ENCODE peak calls at places on chromosomes 1 and 21, in four cellular contexts. K is SK-N-SH, D is HepG2, T is HCT116. H is an unnamed sample. For H3K9me3, the result is how much of the 10 kb centered on the place peaks cover.

GRCh38 chr1:39936724-39937491 is 18.0 kb upstream of the MFSD2A start:
- DNase-seq in T (no peak), D (no peak), K (no peak), H (no peak)

GRCh38 chr1:32884726-32885125 is 1.6 kb upstream of the HPCA start:
- DNase-seq in K (no peak), T (no peak), D (no peak), H (no peak)

GRCh38 chr1:167454929-167455785 is 63.2 kb downstream of the CD247 start:
- DNase-seq in T (peak), K (peak), D (no peak), H (no peak)

GRCh38 chr1:204069887-204070286 is 3.0 kb upstream of the SOX13 start:
- DNase-seq in T (no peak), D (no peak), K (no peak), H (no peak)

GRCh38 chr1:64172458-64172983 is 30.9 kb upstream of the UBE2U start:
- DNase-seq in D (peak), T (no peak), K (peak), H (peak)

GRCh38 chr1:203174324-203174985 is 1.2 kb downstream of the MYBPH start:
- DNase-seq in D (no peak), K (no peak), T (no peak), H (no peak)

GRCh38 chr21:45479691-45480675 is 62.3 kb downstream of the SLC19A1 start:
- DNase-seq in D (no peak), K (no peak), T (no peak), H (no peak)

GRCh38 chr1:230375795-230376194 is 50.3 kb downstream of the PGBD5 start:
- DNase-seq in D (no peak), K (no peak), T (no peak), H (no peak)

GRCh38 chr1:205049479-205049878 is 6.5 kb downstream of the CNTN2 start:
- DNase-seq in D (no peak), T (no peak), K (peak), H (no peak)

GRCh38 chr21:41612674-41613250 is 104.8 kb upstream of the TMPRSS2 start:
- DNase-seq in T (no peak), D (peak), K (peak), H (no peak)

GRCh38 chr1:83976920-83977319 is 22.0 kb downstream of the TTLL7 start:
- DNase-seq in D (no peak), T (no peak), K (no peak), H (no peak)

GRCh38 chr1:59877108-59877682 is 49.4 kb downstream of the CYP2J2 start:
- DNase-seq in T (no peak), K (no peak), D (no peak), H (no peak)

GRCh38 chr1:96845464-96845863 is 123.9 kb downstream of the PTBP2 start:
- DNase-seq in D (peak), T (peak), K (no peak), H (no peak)

GRCh38 chr1:17033481-17033880 is 20.4 kb downstream of the SDHB start:
- DNase-seq in D (no peak), K (no peak), T (no peak), H (no peak)

GRCh38 chr1:236064674-236065508 is at the start of gene NID1:
- DNase-seq in K (peak), T (no peak), D (peak), H (no peak)

GRCh38 chr1:183032122-183032921 is 9.1 kb downstream of the LAMC1 start:
- DNase-seq in K (no peak), T (no peak), D (peak), H (no peak)

GRCh38 chr1:77832889-77833288 is 53.4 kb downstream of the MIGA1 start:
- DNase-seq in D (no peak), T (no peak), K (no peak), H (no peak)

GRCh38 chr21:25614441-25614840 is 7.2 kb upstream of the MRPL39 start:
- DNase-seq in T (no peak), D (no peak), K (no peak), H (no peak)

GRCh38 chr1:165162671-165163241 is 193.8 kb downstream of the LMX1A start:
- DNase-seq in D (peak), K (peak), T (no peak), H (no peak)

GRCh38 chr1:163106364-163106987 is 37.3 kb downstream of the RGS4 start:
- DNase-seq in T (no peak), K (no peak), D (no peak), H (no peak)

GRCh38 chr1:28526886-28527285 is 21.0 kb downstream of the RCC1 start:
- DNase-seq in T (peak), K (no peak), D (no peak), H (no peak)

GRCh38 chr1:28535180-28535579 is 17.7 kb upstream of the TRNAU1AP start:
- DNase-seq in K (no peak), D (no peak), T (no peak), H (no peak)

GRCh38 chr1:28530456-28530855 is 22.4 kb upstream of the TRNAU1AP start:
- DNase-seq in T (no peak), K (peak), D (no peak), H (no peak)
- H3K9ac ChIP-seq in T (no peak), K (no peak), D (no peak), H (no peak)

GRCh38 chr1:227662933-227663332 is 72.2 kb downstream of the JMJD4 start:
- DNase-seq in D (no peak), T (no peak), K (no peak), H (no peak)
- H3K9me3 ChIP-seq in D (half or more), T (under half), K (half or more), H (under half)

GRCh38 chr1:228494391-228494790 is 7.2 kb downstream of the RNF187 start:
- DNase-seq in K (no peak), D (no peak), T (no peak), H (no peak)

GRCh38 chr1:228496084-228496483 is 8.9 kb downstream of the RNF187 start:
- DNase-seq in D (no peak), K (no peak), T (no peak), H (no peak)

GRCh38 chr1:228496494-228496893 is 9.3 kb downstream of the RNF187 start:
- DNase-seq in D (no peak), K (no peak), T (no peak), H (no peak)

GRCh38 chr1:228494044-228494353 is 6.8 kb downstream of the RNF187 start:
- DNase-seq in T (no peak), K (no peak), D (no peak), H (no peak)

GRCh38 chr1:228494970-228495853 is 8.0 kb downstream of the RNF187 start:
- DNase-seq in T (no peak), D (no peak), K (no peak), H (no peak)
- TF ChIP-seq POLR2AphosphoS5 in T (peak), D (no peak), K (no peak), H (no peak)

GRCh38 chr1:156768610-156769295 is 1.4 kb downstream of the PRCC start:
- DNase-seq in D (no peak), K (no peak), T (no peak), H (no peak)

GRCh38 chr1:156765664-156766063 is 1.7 kb upstream of the PRCC start:
- DNase-seq in D (no peak), K (no peak), T (no peak), H (no peak)

GRCh38 chr1:156767879-156768608 is 709 bp downstream of the PRCC start:
- DNase-seq in D (no peak), T (no peak), K (peak), H (no peak)

GRCh38 chr1:156767101-156767878 is at the start of gene PRCC:
- DNase-seq in K (peak), T (peak), D (peak), H (peak)

DNA sequence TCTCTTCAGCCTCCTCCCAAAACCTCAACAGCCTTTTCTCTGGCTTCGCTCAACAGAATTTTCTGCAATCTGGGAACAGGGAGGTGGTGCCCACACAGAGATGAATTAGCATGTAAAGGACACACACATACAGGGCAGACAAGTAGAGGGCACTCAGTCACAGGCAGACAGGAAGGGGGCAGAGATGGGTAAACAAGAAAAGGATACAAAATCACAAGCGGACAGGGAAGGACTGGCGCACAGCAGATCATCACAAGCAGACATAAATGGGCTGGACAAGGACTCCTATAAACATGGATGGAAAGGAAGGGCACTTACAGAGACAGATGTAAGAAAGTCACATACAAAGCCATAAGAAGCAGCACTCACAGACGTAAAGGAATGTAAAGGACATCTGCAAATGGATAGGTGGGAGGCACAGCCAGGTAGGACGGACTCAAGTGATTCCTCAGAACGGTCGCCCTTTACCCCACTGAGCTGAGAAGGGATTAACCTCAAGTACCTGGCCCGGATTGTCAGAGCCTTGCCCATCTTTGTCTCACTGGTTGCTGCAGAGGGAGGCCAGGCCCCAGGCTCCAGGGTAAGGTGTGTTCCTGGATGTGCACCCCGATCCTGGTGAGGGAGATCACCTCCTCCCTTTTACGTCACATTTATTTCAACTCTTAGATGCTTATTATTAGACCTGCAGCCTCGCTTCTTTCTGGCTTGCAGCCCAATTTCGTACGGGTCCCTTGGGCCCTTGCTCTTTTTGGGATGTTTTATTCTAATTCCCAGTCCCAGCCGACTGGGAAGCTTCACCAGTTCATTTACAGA is 841 bp upstream of the PRCC start:
- DNase-seq in T (no peak), K (peak), D (no peak), H (no peak)
- H3K9ac ChIP-seq in T (peak), K (peak), D (peak), H (peak)

GRCh38 chr1:2801535-2802291 is at the start of gene TTC34:
- DNase-seq in K (peak), T (peak), D (peak), H (no peak)
- H3K9me3 ChIP-seq in K (under half), T (under half), D (under half), H (under half)

GRCh38 chr1:234672349-234673135 is 62.6 kb upstream of the IRF2BP2 start:
- DNase-seq in K (no peak), T (no peak), D (no peak), H (no peak)

GRCh38 chr1:234675561-234675960 is 65.6 kb upstream of the IRF2BP2 start:
- DNase-seq in K (no peak), T (no peak), D (no peak), H (no peak)

GRCh38 chr1:234674218-234674815 is 64.3 kb upstream of the IRF2BP2 start:
- DNase-seq in T (no peak), D (no peak), K (no peak), H (no peak)

GRCh38 chr1:234675006-234675405 is 65.0 kb upstream of the IRF2BP2 start:
- DNase-seq in D (no peak), K (no peak), T (no peak), H (no peak)

GRCh38 chr1:234676103-234676594 is 66.2 kb upstream of the IRF2BP2 start:
- DNase-seq in D (peak), T (no peak), K (peak), H (peak)
- TF ChIP-seq POLR2AphosphoS5 in D (no peak), T (no peak), K (peak), H (peak)

DNA sequence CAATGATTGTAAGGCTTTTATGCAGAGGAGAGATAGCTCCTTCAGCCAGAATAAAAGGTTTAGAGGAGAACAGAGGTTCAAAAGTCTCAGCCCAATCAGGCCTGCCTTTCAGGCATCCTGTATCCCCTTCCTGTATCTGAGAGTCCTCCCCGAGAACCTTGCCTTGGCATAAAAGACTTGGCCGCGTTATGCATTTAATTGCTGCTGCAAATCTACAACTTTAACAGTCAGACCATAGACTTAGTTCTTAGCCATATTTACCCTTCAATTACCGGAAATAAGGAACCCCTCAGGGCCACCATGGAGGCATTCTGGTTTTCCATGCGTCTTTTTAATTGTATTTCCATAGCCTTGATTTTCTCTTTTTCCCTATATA is 18.3 kb upstream of the HYI start:
- DNase-seq in D (no peak), T (no peak), K (no peak), H (no peak)
- H3K9ac ChIP-seq in D (no peak), T (peak), K (peak), H (no peak)

DNA sequence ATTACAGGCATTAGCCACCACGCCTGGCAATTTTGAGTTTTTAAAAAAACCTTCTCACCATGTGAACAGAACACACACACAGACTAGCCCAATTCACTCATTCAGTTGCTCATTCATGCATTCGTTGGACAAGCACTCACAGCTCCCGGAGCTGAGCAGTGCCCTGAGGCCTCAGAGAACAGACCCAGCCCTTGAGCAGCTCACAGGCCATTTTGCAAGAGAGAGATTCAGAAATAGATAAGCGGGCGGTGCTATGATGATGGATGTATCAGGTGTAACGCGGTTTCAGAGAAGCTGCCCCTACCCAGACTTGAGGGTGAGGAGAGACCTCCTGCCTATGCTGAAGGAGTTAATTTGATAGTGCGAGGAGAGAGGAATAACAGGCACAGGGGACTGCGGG is 18.6 kb downstream of the PTAFR start:
- DNase-seq in D (no peak), K (no peak), T (no peak), H (no peak)
- H3K9me3 ChIP-seq in D (under half), K (under half), T (under half), H (under half)

DNA sequence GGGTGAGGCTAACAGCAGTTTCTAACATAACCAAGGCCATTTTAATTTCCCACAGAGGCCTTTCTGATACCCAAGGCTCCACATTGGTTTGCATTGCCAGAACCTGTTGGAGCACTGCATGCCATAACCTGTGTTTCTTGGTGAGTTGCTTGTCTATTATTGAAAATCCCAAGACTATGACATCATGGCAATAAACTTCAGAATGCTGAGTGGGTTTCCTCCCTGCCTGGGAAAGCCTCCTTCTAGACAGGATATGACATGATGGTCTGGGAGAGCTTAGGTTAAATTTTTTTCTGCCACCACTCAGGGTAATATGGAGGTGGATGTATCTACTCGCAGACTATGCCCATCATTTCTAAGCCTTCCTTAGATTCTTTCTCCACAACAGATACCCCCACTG is 23.2 kb upstream of the PTGFRN start:
- DNase-seq in D (no peak), T (no peak), K (no peak), H (no peak)
- TF ChIP-seq POLR2AphosphoS5 in D (no peak), T (no peak), K (no peak), H (no peak)

GRCh38 chr1:92485374-92486250 is 1.1 kb downstream of the GFI1 start:
- DNase-seq in D (peak), K (peak), T (peak), H (no peak)
- H3K9ac ChIP-seq in D (peak), K (no peak), T (peak), H (peak)